ENCODE peak calls at places on chromosomes 7 and 10, in four cellular contexts. I, V, K and R are unnamed samples.

GRCh38 chr10:106436123-106436740 is 728.3 kb downstream of the SORCS1 start:
- DNase-seq in I (no peak), V (no peak), K (no peak), R (no peak)

GRCh38 chr10:27747096-27747451 is 1.5 kb upstream of the MKX start:
- DNase-seq in I (no peak), V (no peak), K (no peak), R (no peak)

GRCh38 chr10:107585630-107586029 is 421.1 kb upstream of the SORCS1 start:
- DNase-seq in I (no peak), V (no peak), K (no peak), R (no peak)

GRCh38 chr10:1712314-1712713 is 25.0 kb downstream of the ADARB2 start:
- DNase-seq in I (no peak), V (no peak), K (no peak), R (no peak)

GRCh38 chr10:120426306-120426705 is 30.7 kb upstream of the PLPP4 start:
- DNase-seq in I (no peak), V (no peak), K (no peak), R (no peak)

GRCh38 chr7:66114743-66115727 is at the start of gene CRCP:
- DNase-seq in I (peak), V (no peak), K (peak), R (no peak)

GRCh38 chr7:25495905-25496304 is 267.6 kb upstream of the NPVF start:
- DNase-seq in I (no peak), V (no peak), K (no peak), R (no peak)

GRCh38 chr7:138126928-138127327 is 50.7 kb downstream of the AKR1D1 start:
- DNase-seq in I (no peak), V (no peak), K (no peak), R (no peak)

GRCh38 chr10:62738916-62739315 is 65.6 kb upstream of the ADO start:
- DNase-seq in I (no peak), V (peak), K (no peak), R (no peak)

GRCh38 chr10:117980216-117980615 is 66.5 kb downstream of the RAB11FIP2 start:
- DNase-seq in I (no peak), V (no peak), K (no peak), R (no peak)

GRCh38 chr10:3907514-3907913 is 122.5 kb upstream of the KLF6 start:
- DNase-seq in I (no peak), V (no peak), K (no peak), R (no peak)